ENCODE peak calls at places on chromosomes 6 and 20, in five cellular contexts. U is sigmoid colon, K is H1, V is A549, N is HepG2. X is an unnamed sample.

GRCh38 chr20:46348972-46349741 is 40.9 kb upstream of the CDH22 start:
- DNase-seq in K (peak), N (peak), U (no peak), V (peak), X (peak)

GRCh38 chr20:58261660-58262059 is 33.2 kb upstream of the ANKRD60 start:
- DNase-seq in V (no peak), U (no peak), N (no peak), K (no peak), X (no peak)

GRCh38 chr20:57831326-57831991 is 121.6 kb upstream of the PMEPA1 start:
- DNase-seq in N (no peak), V (no peak), K (peak), U (no peak), X (no peak)

GRCh38 chr6:108565893-108566292 is 5.2 kb downstream of the FOXO3 start:
- DNase-seq in U (peak), N (peak), V (no peak), K (no peak), X (peak)

GRCh38 chr20:62918830-62919229 is 7.5 kb downstream of the DIDO1 start:
- DNase-seq in N (no peak), K (no peak), V (no peak), U (no peak), X (no peak)

GRCh38 chr6:135546680-135547418 is 49.3 kb upstream of the AHI1 start:
- DNase-seq in U (no peak), N (no peak), K (no peak), V (no peak), X (no peak)

GRCh38 chr20:2052741-2053140 is 48.9 kb upstream of the STK35 start:
- DNase-seq in U (no peak), K (no peak), N (no peak), V (no peak), X (no peak)

GRCh38 chr6:143549630-143550268 is 38.2 kb upstream of the FUCA2 start:
- DNase-seq in V (no peak), K (no peak), U (no peak), N (no peak), X (no peak)

GRCh38 chr20:17624551-17625245 is 54.8 kb downstream of the DSTN start:
- DNase-seq in N (no peak), V (no peak), U (peak), K (no peak), X (no peak)

GRCh38 chr6:100946711-100947110 is 65.6 kb upstream of the ASCC3 start:
- DNase-seq in U (no peak), V (no peak), N (no peak), K (no peak), X (no peak)

GRCh38 chr6:11231564-11232176 is 798 bp downstream of the NEDD9 start:
- DNase-seq in U (no peak), K (no peak), V (peak), N (no peak), X (no peak)

GRCh38 chr20:6395695-6396094 is 272.9 kb upstream of the FERMT1 start:
- DNase-seq in V (peak), K (no peak), U (no peak), N (no peak), X (no peak)

GRCh38 chr20:57190536-57191265 is 75.7 kb downstream of the BMP7 start:
- DNase-seq in V (peak), U (no peak), K (no peak), N (no peak), X (no peak)

GRCh38 chr6:112701201-112701600 is 354.1 kb downstream of the RFPL4B start:
- DNase-seq in U (no peak), N (no peak), V (no peak), K (no peak), X (no peak)

GRCh38 chr20:59785986-59786753 is 147.3 kb downstream of the SYCP2 start:
- DNase-seq in K (no peak), V (no peak), N (no peak), U (no peak), X (no peak)

GRCh38 chr6:27672113-27672799 is 199.4 kb upstream of the ZNF184 start:
- DNase-seq in U (no peak), V (peak), N (peak), K (peak), X (peak)

GRCh38 chr6:104003803-104004516 is 855.8 kb downstream of the HACE1 start:
- DNase-seq in V (no peak), U (no peak), K (no peak), N (peak), X (no peak)

GRCh38 chr20:4091332-4092135 is 76.2 kb upstream of the RNF24 start:
- DNase-seq in N (peak), K (peak), V (peak), U (no peak), X (peak)

GRCh38 chr6:89146748-89147715 is 1.2 kb downstream of the PM20D2 start:
- DNase-seq in U (no peak), K (no peak), N (peak), V (peak), X (no peak)

GRCh38 chr6:74041420-74041819 is 345.4 kb downstream of the CD109 start:
- DNase-seq in K (peak), V (no peak), N (no peak), U (no peak), X (no peak)

GRCh38 chr6:84762220-84762940 is 2.0 kb downstream of the TBX18 start:
- DNase-seq in V (peak), N (no peak), U (no peak), K (no peak), X (no peak)

GRCh38 chr6:142871910-142872331 is 73.1 kb downstream of the HIVEP2 start:
- DNase-seq in K (no peak), V (no peak), N (peak), U (no peak), X (peak)

GRCh38 chr6:125918681-125919566 is 37.6 kb upstream of the HINT3 start:
- DNase-seq in N (peak), U (peak), K (no peak), V (peak), X (peak)

GRCh38 chr6:37696841-37697735 is 595 bp downstream of the MDGA1 start:
- DNase-seq in K (peak), U (no peak), N (no peak), V (no peak), X (no peak)

GRCh38 chr6:71510057-71510713 is 221.6 kb downstream of the OGFRL1 start:
- DNase-seq in N (peak), U (peak), V (peak), K (peak), X (peak)

GRCh38 chr20:11929947-11930346 is 12.3 kb downstream of the BTBD3 start:
- DNase-seq in U (no peak), K (no peak), V (no peak), N (no peak), X (no peak)

GRCh38 chr6:145502417-145502816 is 232.9 kb downstream of the EPM2A start:
- DNase-seq in V (peak), K (no peak), U (no peak), N (no peak), X (no peak)

GRCh38 chr6:147283460-147283859 is 79.2 kb downstream of the STXBP5 start:
- DNase-seq in U (no peak), V (no peak), N (no peak), K (no peak), X (peak)

GRCh38 chr6:106997392-106998257 is 23.1 kb upstream of the CD24 start:
- DNase-seq in K (peak), U (no peak), N (peak), V (peak), X (peak)

GRCh38 chr6:135851442-135852271 is at the start of gene PDE7B:
- DNase-seq in U (peak), K (peak), N (no peak), V (peak), X (peak)

GRCh38 chr6:150697515-150697914 is 97.8 kb downstream of the PLEKHG1 start:
- DNase-seq in N (no peak), V (peak), K (no peak), U (no peak), X (no peak)

GRCh38 chr6:21049572-21049971 is 515.3 kb downstream of the CDKAL1 start:
- DNase-seq in V (no peak), K (no peak), U (no peak), N (no peak), X (no peak)

GRCh38 chr20:2750343-2751251 is 49.8 kb downstream of the CPXM1 start:
- DNase-seq in V (peak), U (peak), K (peak), N (peak), X (peak)

GRCh38 chr6:149483302-149483701 is 1.5 kb downstream of the ZC3H12D start:
- DNase-seq in N (no peak), U (no peak), K (no peak), V (no peak), X (no peak)

GRCh38 chr20:59808729-59809381 is 124.6 kb downstream of the SYCP2 start:
- DNase-seq in V (no peak), U (peak), K (peak), N (no peak), X (no peak)

GRCh38 chr6:15101130-15101529 is 144.7 kb upstream of the JARID2 start:
- DNase-seq in U (no peak), N (no peak), K (no peak), V (no peak), X (no peak)

DNA sequence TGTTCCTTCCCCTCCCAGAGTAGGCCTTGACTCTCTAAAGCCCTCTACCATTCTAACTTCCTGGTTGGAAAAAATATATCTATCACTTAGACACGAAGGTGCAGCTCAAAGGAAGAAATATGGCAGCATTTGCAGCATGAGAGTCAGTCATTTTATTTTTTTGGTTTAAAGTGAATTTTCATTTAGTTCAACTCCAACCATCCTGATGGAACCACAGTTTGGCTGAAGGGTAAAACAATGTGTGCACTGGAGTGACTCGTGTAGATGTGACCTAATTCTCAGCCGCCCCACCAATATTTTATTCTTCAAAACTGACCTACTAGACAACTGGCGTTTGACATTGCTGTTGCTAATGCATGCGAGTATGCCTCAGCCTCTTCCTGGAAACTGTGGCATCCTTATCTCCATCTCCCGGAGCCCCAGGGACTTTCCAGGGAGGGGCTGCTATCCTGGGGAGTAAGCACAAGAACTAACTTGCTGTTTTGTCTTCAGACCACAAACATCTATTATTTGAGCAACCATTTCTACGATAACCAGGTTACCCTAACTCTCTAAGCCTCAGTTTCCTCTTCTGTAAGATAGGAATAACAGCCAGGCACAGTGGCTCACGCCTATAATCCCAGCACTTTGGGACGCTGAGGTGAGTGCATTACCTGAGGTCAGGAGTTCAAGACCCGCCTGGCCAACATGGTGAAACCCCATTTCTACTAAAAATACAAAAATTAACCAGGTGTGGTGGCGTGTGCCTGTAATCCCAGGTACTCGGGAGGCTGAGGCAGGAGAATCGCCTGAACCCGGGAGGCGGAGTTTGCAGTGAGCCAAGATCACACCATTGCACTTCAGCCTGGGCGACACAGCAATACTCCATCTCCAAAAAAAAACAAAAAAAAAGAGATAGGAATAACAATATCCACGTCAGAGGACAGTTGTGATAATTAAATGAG is 148.7 kb upstream of the JARID2 start:
- DNase-seq in N (no peak), V (no peak), K (no peak), U (no peak), X (no peak)
- TF ChIP-seq POLR2A in N (no peak), V (no peak), K (no peak), U (no peak), X (no peak)

DNA sequence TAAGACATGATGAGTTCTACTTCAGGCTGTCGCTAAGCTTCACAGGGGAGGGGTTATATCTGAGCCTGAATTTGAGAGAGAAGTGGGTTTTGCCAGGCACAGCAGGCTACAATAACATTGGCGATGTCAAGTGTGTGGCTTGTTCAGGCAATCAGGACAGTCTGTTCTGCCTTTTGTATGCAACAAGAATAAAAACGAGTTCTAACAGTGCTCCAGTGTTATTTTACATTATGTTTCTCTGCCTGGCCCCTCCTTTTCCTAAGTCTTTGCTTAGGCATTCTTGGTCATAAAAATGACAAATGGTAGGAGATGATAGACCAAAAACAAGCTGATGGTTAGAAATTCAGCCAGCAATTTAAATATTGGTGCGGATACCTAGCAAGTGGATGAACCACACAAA is 26.8 kb downstream of the PAQR8 start:
- DNase-seq in V (no peak), U (no peak), K (no peak), N (no peak), X (no peak)
- TF ChIP-seq EP300 in V (no peak), U (no peak), K (no peak), N (no peak), X (no peak)

GRCh38 chr6:41789390-41789724 is 1.9 kb downstream of the TOMM6 start:
- DNase-seq in K (no peak), U (no peak), V (no peak), N (no peak), X (no peak)

GRCh38 chr6:41791306-41791705 is 3.8 kb downstream of the TOMM6 start:
- DNase-seq in K (no peak), N (no peak), U (no peak), V (no peak), X (no peak)

GRCh38 chr6:41796474-41796873 is 9.0 kb downstream of the TOMM6 start:
- DNase-seq in K (no peak), V (no peak), N (no peak), U (no peak), X (no peak)

GRCh38 chr6:41789937-41790502 is 2.5 kb downstream of the TOMM6 start:
- DNase-seq in V (no peak), U (no peak), N (no peak), K (no peak), X (no peak)

GRCh38 chr6:41791984-41792383 is 4.5 kb downstream of the TOMM6 start:
- DNase-seq in K (no peak), V (no peak), U (no peak), N (no peak), X (no peak)
- TF ChIP-seq POLR2A in K (no peak), V (no peak), U (no peak), N (peak), X (no peak)

DNA sequence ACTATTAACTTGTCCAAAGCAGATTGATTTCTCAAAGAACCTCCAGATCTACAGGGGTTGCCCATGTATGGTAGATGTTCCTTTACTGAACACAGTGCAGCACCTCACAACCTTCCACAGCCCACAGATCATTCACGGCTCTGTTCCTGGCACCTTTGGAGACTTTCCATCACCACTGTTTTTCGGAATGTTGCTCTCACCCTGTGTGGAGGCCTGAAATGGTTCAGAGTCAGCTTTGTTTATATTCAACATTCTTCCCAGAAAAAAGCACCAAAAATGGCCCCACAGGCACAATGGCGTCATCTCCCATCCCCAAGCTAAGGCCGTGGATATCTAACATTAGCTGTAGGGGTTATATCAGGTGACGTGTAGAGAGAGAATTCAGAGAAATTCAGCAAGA is 74.7 kb downstream of the DHX35 start:
- DNase-seq in U (peak), V (no peak), N (no peak), K (no peak), X (no peak)
- TF ChIP-seq EP300 in U (peak), V (no peak), N (no peak), K (no peak), X (peak)

GRCh38 chr20:52490715-52491430 is 299.3 kb upstream of the ZFP64 start:
- DNase-seq in K (no peak), U (no peak), V (peak), N (no peak), X (no peak)
- TF ChIP-seq POLR2A in K (no peak), U (no peak), V (no peak), N (no peak), X (no peak)

DNA sequence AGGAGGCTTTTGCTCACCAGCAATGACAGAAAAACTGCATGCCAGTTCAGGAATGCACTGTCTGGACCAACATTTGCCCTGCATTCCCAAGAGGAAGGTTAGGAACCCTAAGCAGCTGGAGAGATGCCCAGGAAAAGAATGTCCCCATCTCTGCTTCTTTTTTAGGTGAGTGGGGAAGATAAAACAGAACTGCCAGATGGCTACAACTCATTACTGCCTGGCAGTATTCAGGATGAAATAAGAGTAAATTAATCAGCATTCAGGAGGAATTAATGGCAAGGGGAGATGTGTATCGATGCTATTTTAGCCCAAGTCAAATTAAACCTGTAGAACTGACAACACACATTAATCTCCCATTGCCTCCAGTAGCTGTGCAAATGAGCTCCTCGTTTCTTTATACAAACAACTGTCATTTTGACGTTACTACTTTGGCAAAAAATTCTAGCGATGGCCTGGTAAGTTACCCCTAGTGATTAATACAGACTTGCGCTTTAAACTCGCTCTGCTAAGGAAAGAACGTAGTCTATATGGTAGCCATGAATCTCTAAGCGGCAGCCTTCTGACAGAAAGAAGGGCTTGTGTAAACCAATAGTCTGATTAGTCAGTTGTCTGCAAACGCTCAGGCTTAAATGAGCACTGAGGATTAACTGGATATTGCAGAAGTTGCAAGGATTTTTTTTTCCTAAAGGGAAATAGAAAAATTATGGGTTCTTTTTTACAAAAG is 16.7 kb upstream of the SMLR1 start:
- DNase-seq in K (no peak), U (no peak), N (no peak), V (no peak), X (no peak)
- TF ChIP-seq EP300 in K (no peak), U (no peak), N (no peak), V (no peak), X (no peak)

GRCh38 chr6:31130751-31131150 is 8.1 kb downstream of the PSORS1C2 start:
- DNase-seq in U (no peak), V (no peak), K (no peak), N (no peak), X (no peak)

GRCh38 chr6:31128093-31128676 is 7.9 kb upstream of the CDSN start:
- DNase-seq in N (peak), K (peak), U (no peak), V (peak), X (peak)

GRCh38 chr6:31126416-31127175 is 6.3 kb upstream of the CDSN start:
- DNase-seq in N (no peak), V (no peak), U (no peak), K (no peak), X (no peak)

GRCh38 chr6:31131595-31131994 is 7.3 kb downstream of the PSORS1C2 start:
- DNase-seq in K (no peak), U (no peak), N (no peak), V (no peak), X (no peak)

GRCh38 chr6:31129130-31129529 is 8.9 kb upstream of the CDSN start:
- DNase-seq in N (no peak), K (no peak), U (no peak), V (no peak), X (no peak)
- TF ChIP-seq POLR2A in N (no peak), K (no peak), U (no peak), V (no peak), X (no peak)

DNA sequence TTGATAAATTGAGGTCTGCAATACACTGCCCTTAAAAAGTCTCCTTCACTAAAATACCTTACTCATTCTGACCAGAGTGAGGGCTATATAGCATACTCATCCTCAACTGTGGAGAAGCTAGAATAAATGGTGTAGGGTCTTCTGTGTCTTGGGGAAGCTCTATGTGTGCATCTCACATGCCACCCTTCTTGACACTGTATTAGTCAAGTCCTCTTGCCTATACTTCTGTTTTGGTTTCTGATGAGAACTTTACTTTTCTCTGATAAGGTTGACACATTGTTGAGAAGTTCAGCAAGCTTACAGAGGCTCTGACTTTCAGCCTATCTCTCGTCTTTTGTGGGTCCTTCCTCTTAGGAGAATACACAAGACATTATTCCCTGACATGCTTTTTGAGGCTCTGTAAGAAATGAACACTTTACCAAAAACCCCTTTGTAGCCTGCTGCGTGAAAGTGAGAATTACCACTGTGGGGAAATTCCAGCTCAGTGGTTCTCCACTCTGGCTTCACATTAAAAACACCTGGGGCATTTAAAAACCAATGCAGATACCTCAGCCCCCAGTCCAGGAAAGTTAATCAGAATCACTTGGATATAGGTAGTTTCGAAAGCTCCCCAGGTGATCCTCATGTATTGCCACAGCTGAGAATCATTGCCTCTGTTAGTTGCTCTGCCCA is 372.1 kb upstream of the HS3ST5 start:
- DNase-seq in K (no peak), V (no peak), U (no peak), N (no peak), X (no peak)
- TF ChIP-seq EP300 in K (no peak), V (no peak), U (no peak), N (no peak), X (no peak)

X was measured in transverse colon.